ENCODE peak calls at places on chromosomes 3 and 15, in eight cellular contexts. F, R, V, O, G, X, I and M are unnamed samples.

GRCh38 chr15:85583404-85584390 is 203.3 kb downstream of the AKAP13 start:
- DNase-seq in V (no peak), O (peak), I (no peak), G (no peak), R (no peak), F (no peak), X (no peak), M (peak)

GRCh38 chr3:19427417-19428149 is 279.3 kb downstream of the KCNH8 start:
- DNase-seq in I (no peak), R (no peak), V (no peak), F (no peak), X (no peak), O (no peak), G (no peak), M (no peak)

GRCh38 chr3:177490626-177491025 is 293.3 kb upstream of the TBL1XR1 start:
- DNase-seq in O (no peak), F (no peak), G (no peak), I (no peak), R (no peak), V (no peak), X (no peak), M (no peak)

GRCh38 chr15:34182942-34183341 is 27.0 kb downstream of the KATNBL1 start:
- DNase-seq in R (no peak), I (no peak), V (no peak), O (no peak), G (no peak), F (no peak), X (no peak), M (no peak)

GRCh38 chr15:40046721-40047412 is 7.9 kb upstream of the SRP14 start:
- DNase-seq in O (no peak), X (no peak), R (peak), F (no peak), I (no peak), V (no peak), G (peak), M (peak)

GRCh38 chr15:100229181-100230163 is 112.3 kb downstream of the ADAMTS17 start:
- DNase-seq in V (no peak), G (no peak), I (no peak), F (no peak), X (no peak), O (peak), R (no peak), M (no peak)

GRCh38 chr3:150081084-150081483 is 110.4 kb upstream of the PFN2 start:
- DNase-seq in V (no peak), I (no peak), R (peak), X (no peak), F (no peak), O (no peak), G (no peak), M (peak)

GRCh38 chr15:100338971-100339444 is 2.8 kb downstream of the ADAMTS17 start:
- DNase-seq in X (no peak), G (peak), V (no peak), F (peak), R (peak), O (peak), I (no peak), M (peak)

GRCh38 chr15:31304736-31305365 is 21.8 kb upstream of the KLF13 start:
- DNase-seq in V (no peak), R (peak), O (no peak), X (no peak), F (no peak), I (no peak), G (no peak), M (peak)

GRCh38 chr15:89999676-90000174 is 1.4 kb upstream of the ZNF710 start:
- DNase-seq in G (no peak), F (no peak), X (no peak), O (no peak), I (no peak), R (peak), V (no peak), M (no peak)

GRCh38 chr3:77690284-77690869 is 650.5 kb downstream of the ROBO2 start:
- DNase-seq in V (no peak), X (no peak), O (no peak), I (no peak), F (no peak), G (no peak), R (no peak), M (no peak)

GRCh38 chr3:79618883-79619282 is 148.9 kb downstream of the ROBO1 start:
- DNase-seq in X (no peak), R (no peak), V (no peak), F (no peak), G (no peak), O (no peak), I (no peak), M (no peak)

GRCh38 chr3:124079912-124080276 is 88.0 kb upstream of the ROPN1 start:
- DNase-seq in G (no peak), F (no peak), R (no peak), X (no peak), O (no peak), I (no peak), V (no peak), M (no peak)

GRCh38 chr3:47009225-47010049 is 30.0 kb downstream of the NBEAL2 start:
- DNase-seq in V (no peak), G (peak), F (peak), O (peak), X (peak), R (peak), I (peak), M (peak)

GRCh38 chr3:63508305-63508704 is 144.2 kb upstream of the SNTN start:
- DNase-seq in G (no peak), I (no peak), X (no peak), R (peak), O (no peak), F (no peak), V (no peak), M (peak)

GRCh38 chr3:103389356-103389755 is 954.5 kb downstream of the ZPLD1 start:
- DNase-seq in G (no peak), X (no peak), F (no peak), R (no peak), O (no peak), I (no peak), V (no peak), M (no peak)

GRCh38 chr3:195113074-195113473 is 157.9 kb downstream of the XXYLT1 start:
- DNase-seq in F (no peak), X (no peak), I (no peak), G (no peak), O (no peak), R (no peak), V (no peak), M (peak)

GRCh38 chr15:90946538-90946937 is 8.1 kb upstream of the RCCD1 start:
- DNase-seq in G (no peak), F (no peak), O (no peak), X (no peak), V (no peak), R (no peak), I (no peak), M (no peak)

GRCh38 chr3:3068358-3068881 is 41.8 kb downstream of the IL5RA start:
- DNase-seq in V (no peak), O (no peak), F (no peak), I (no peak), R (no peak), G (no peak), X (no peak), M (no peak)

GRCh38 chr3:136021798-136022197 is 56.3 kb downstream of the PPP2R3A start:
- DNase-seq in V (no peak), X (no peak), O (no peak), F (no peak), I (no peak), R (peak), G (no peak), M (peak)

GRCh38 chr3:183775781-183776180 is 49.6 kb downstream of the MAP6D1 start:
- DNase-seq in G (no peak), I (no peak), O (no peak), F (no peak), X (no peak), V (no peak), R (peak), M (no peak)

GRCh38 chr3:115062412-115062956 is 84.6 kb downstream of the ZBTB20 start:
- DNase-seq in I (no peak), O (no peak), V (no peak), G (no peak), X (no peak), F (no peak), R (peak), M (peak)

GRCh38 chr3:143240921-143241320 is 121.3 kb downstream of the CHST2 start:
- DNase-seq in V (no peak), F (no peak), O (no peak), G (no peak), X (no peak), R (peak), I (no peak), M (no peak)

GRCh38 chr15:63444607-63445006 is 59.8 kb upstream of the USP3 start:
- DNase-seq in O (no peak), I (no peak), V (no peak), X (no peak), F (no peak), R (no peak), G (no peak), M (no peak)

GRCh38 chr3:16885948-16886683 is 1.4 kb downstream of the PLCL2 start:
- DNase-seq in V (no peak), I (no peak), G (no peak), R (peak), X (no peak), F (no peak), O (no peak), M (peak)

GRCh38 chr3:182811269-182811596 is 17.9 kb downstream of the ATP11B start:
- DNase-seq in V (no peak), O (no peak), G (no peak), I (no peak), X (no peak), F (no peak), R (no peak), M (no peak)

GRCh38 chr15:69887018-69887417 is 210.7 kb downstream of the TLE3 start:
- DNase-seq in R (no peak), X (no peak), F (no peak), V (no peak), O (no peak), G (no peak), I (no peak), M (no peak)

GRCh38 chr15:90905306-90906180 is 2.4 kb downstream of the MAN2A2 start:
- DNase-seq in F (no peak), V (no peak), X (no peak), O (no peak), R (no peak), G (no peak), I (no peak), M (no peak)

GRCh38 chr3:3806856-3807255 is 7.6 kb downstream of the LRRN1 start:
- DNase-seq in F (no peak), R (no peak), X (no peak), V (no peak), O (no peak), I (no peak), G (no peak), M (no peak)

GRCh38 chr15:96345560-96346389 is 15.3 kb downstream of the NR2F2 start:
- DNase-seq in V (no peak), F (no peak), G (no peak), R (peak), O (no peak), I (no peak), X (peak), M (peak)

GRCh38 chr3:155230382-155230781 is 63.1 kb downstream of the STRIT1 start:
- DNase-seq in G (no peak), V (no peak), O (no peak), I (no peak), R (peak), F (no peak), X (no peak), M (peak)

GRCh38 chr15:37981781-37982180 is 47.3 kb downstream of the TMCO5A start:
- DNase-seq in X (no peak), G (no peak), R (peak), V (no peak), I (no peak), O (no peak), F (no peak), M (peak)